ENCODE peak calls at places on chromosomes 13 and 19, in seven cellular contexts. A is hepatocyte, R is neural progenitor cell, X is small intestine, M is mesendoderm, B is breast epithelium, L is WERI-Rb-1. V is an unnamed sample.

GRCh38 chr19:11480081-11480926 is 542 bp downstream of the ELAVL3 start:
- DNase-seq in A (no peak), R (no peak), X (no peak), M (no peak), B (no peak), L (no peak), V (peak)

GRCh38 chr19:8238251-8238650 is 29.1 kb downstream of the CERS4 start:
- DNase-seq in A (no peak), R (peak), X (no peak), M (no peak), B (no peak), L (peak), V (no peak)

GRCh38 chr19:392375-392970 is 16.5 kb downstream of the C2CD4C start:
- DNase-seq in A (no peak), R (no peak), X (no peak), M (no peak), B (no peak), L (no peak), V (no peak)

GRCh38 chr19:15445227-15445605 is 4.5 kb downstream of the WIZ start:
- DNase-seq in A (no peak), R (no peak), X (no peak), M (no peak), B (no peak), L (no peak), V (no peak)

GRCh38 chr13:99577934-99578917 is 77.0 kb downstream of the TM9SF2 start:
- DNase-seq in A (no peak), R (no peak), X (peak), M (peak), B (no peak), L (no peak), V (no peak)

GRCh38 chr13:98206946-98207345 is 29.9 kb upstream of the RNF113B start:
- DNase-seq in A (no peak), R (no peak), X (peak), M (no peak), B (no peak), L (no peak), V (no peak)

GRCh38 chr19:17519967-17520366 is 8.5 kb downstream of the PGLS start:
- DNase-seq in A (no peak), R (no peak), X (no peak), M (no peak), B (no peak), L (no peak), V (no peak)

GRCh38 chr19:29514525-29515232 is 11.1 kb upstream of the VSTM2B start:
- DNase-seq in A (no peak), R (no peak), X (no peak), M (no peak), B (no peak), L (no peak), V (no peak)

GRCh38 chr13:95300625-95301134 is 571 bp downstream of the ABCC4 start:
- DNase-seq in A (peak), R (peak), X (peak), M (peak), B (no peak), L (peak), V (peak)

GRCh38 chr19:42857544-42857867 is 22.0 kb downstream of the PSG1 start:
- DNase-seq in A (no peak), R (no peak), X (no peak), M (no peak), B (no peak), L (no peak), V (no peak)

GRCh38 chr13:112702983-112703379 is 13.1 kb downstream of the ATP11A start:
- DNase-seq in A (peak), R (no peak), X (no peak), M (no peak), B (no peak), L (peak), V (no peak)

GRCh38 chr19:16518483-16519229 is 22.5 kb downstream of the C19orf44 start:
- DNase-seq in A (no peak), R (no peak), X (no peak), M (no peak), B (no peak), L (no peak), V (no peak)

GRCh38 chr19:19217110-19217509 is 5.4 kb downstream of the NCAN start:
- DNase-seq in A (no peak), R (no peak), X (no peak), M (peak), B (no peak), L (no peak), V (no peak)

GRCh38 chr13:60288569-60288968 is 108.5 kb upstream of the TDRD3 start:
- DNase-seq in A (no peak), R (no peak), X (no peak), M (no peak), B (no peak), L (no peak), V (no peak)

GRCh38 chr19:11176466-11177193 is 20.7 kb downstream of the KANK2 start:
- DNase-seq in A (no peak), R (no peak), X (no peak), M (no peak), B (no peak), L (no peak), V (no peak)

GRCh38 chr13:93455881-93456280 is 229.3 kb downstream of the GPC6 start:
- DNase-seq in A (no peak), R (no peak), X (no peak), M (no peak), B (no peak), L (no peak), V (no peak)

GRCh38 chr13:93227906-93228801 is 1.5 kb downstream of the GPC6 start:
- DNase-seq in A (peak), R (peak), X (no peak), M (peak), B (no peak), L (peak), V (no peak)

GRCh38 chr19:10601999-10602329 is 14.9 kb upstream of the AP1M2 start:
- DNase-seq in A (no peak), R (no peak), X (no peak), M (no peak), B (no peak), L (no peak), V (no peak)

GRCh38 chr19:19119325-19120237 is 18.7 kb downstream of the TMEM161A start:
- DNase-seq in A (no peak), R (no peak), X (no peak), M (no peak), B (no peak), L (no peak), V (no peak)

GRCh38 chr19:8484331-8484894 is 18.0 kb downstream of the PRAM1 start:
- DNase-seq in A (no peak), R (no peak), X (peak), M (no peak), B (no peak), L (no peak), V (no peak)

GRCh38 chr19:38868551-38868950 is 9.5 kb downstream of the RINL start:
- DNase-seq in A (no peak), R (no peak), X (no peak), M (peak), B (no peak), L (no peak), V (no peak)

GRCh38 chr13:43767351-43767901 is 19.3 kb downstream of the ENOX1 start:
- DNase-seq in A (no peak), R (no peak), X (no peak), M (no peak), B (no peak), L (no peak), V (no peak)

GRCh38 chr19:750640-751423 is at the start of gene MISP:
- DNase-seq in A (peak), R (no peak), X (peak), M (no peak), B (no peak), L (no peak), V (no peak)

GRCh38 chr13:94481966-94482365 is 2.5 kb upstream of the DCT start:
- DNase-seq in A (peak), R (no peak), X (peak), M (no peak), B (no peak), L (no peak), V (no peak)

GRCh38 chr13:45255253-45255987 is 54.6 kb upstream of the KCTD4 start:
- DNase-seq in A (peak), R (no peak), X (peak), M (no peak), B (no peak), L (no peak), V (no peak)

GRCh38 chr13:45257638-45258338 is 56.9 kb upstream of the KCTD4 start:
- DNase-seq in A (no peak), R (no peak), X (no peak), M (no peak), B (no peak), L (no peak), V (no peak)

GRCh38 chr13:45256254-45256653 is 55.4 kb upstream of the KCTD4 start:
- DNase-seq in A (no peak), R (no peak), X (peak), M (no peak), B (no peak), L (no peak), V (no peak)

GRCh38 chr13:45258339-45258685 is 57.5 kb upstream of the KCTD4 start:
- DNase-seq in A (no peak), R (no peak), X (peak), M (peak), B (no peak), L (no peak), V (no peak)
- H3K27ac ChIP-seq in A (no peak), R (no peak), X (no peak), M (no peak), B (no peak), L (no peak), V (no peak)

DNA sequence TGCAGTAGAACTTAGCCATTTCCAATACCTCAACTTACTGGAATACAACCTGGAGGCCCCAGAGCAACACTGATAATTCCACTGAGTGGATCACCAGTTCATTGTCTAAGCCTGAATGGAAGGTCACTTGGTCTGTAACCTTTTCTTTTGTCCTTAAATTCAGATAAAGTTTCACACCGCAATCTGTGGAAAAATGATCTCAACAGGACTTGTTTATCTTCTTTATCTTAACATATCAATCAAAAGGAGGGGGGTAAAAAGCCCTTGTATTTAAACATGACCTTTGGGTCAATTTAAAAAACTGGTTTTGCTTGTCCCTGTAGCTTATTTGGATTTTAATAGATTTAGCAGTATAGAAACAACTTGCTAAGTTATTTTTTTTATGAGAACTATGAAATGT is 21.6 kb downstream of the SAE1 start:
- DNase-seq in A (no peak), R (no peak), X (no peak), M (peak), B (no peak), L (no peak), V (no peak)
- H3K27ac ChIP-seq in A (peak), R (peak), X (no peak), M (no peak), B (no peak), L (no peak), V (no peak)

DNA sequence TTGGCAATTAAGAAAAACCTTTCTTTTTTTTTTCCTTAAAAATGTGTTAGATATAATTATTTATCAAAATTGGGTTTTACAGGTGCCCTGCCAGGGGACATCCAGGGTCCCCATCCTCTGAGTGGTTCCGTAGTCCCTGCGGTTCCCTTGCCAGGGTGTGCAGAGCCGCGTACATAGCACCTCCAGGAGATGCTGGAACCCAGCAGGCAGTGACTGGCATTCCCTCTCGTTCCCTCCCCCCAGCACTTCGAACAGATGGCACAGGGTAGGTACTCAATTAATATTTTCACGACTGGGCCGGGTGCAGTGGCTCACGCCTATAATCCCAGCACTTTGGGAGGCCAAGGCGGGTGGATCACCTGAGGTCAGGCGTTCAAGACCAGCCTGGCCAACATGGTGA is 82.0 kb downstream of the COL4A1 start:
- DNase-seq in A (no peak), R (no peak), X (no peak), M (no peak), B (no peak), L (no peak), V (no peak)
- H3K27ac ChIP-seq in A (no peak), R (no peak), X (no peak), M (no peak), B (no peak), L (no peak), V (no peak)

GRCh38 chr19:56840452-56841193 is at the start of the genes PEG3 and ZIM2:
- DNase-seq in A (no peak), R (no peak), X (no peak), M (peak), B (peak), L (peak), V (no peak)
- H3K27ac ChIP-seq in A (no peak), R (no peak), X (no peak), M (peak), B (peak), L (peak), V (peak)

GRCh38 chr19:47373246-47374240 is 24.4 kb downstream of the DHX34 start:
- DNase-seq in A (no peak), R (no peak), X (no peak), M (no peak), B (no peak), L (no peak), V (no peak)

GRCh38 chr19:47371269-47371668 is 22.2 kb downstream of the DHX34 start:
- DNase-seq in A (no peak), R (no peak), X (no peak), M (no peak), B (no peak), L (no peak), V (no peak)

GRCh38 chr19:47374876-47375693 is 26.0 kb downstream of the DHX34 start:
- DNase-seq in A (no peak), R (no peak), X (no peak), M (no peak), B (no peak), L (no peak), V (no peak)

GRCh38 chr19:47372603-47373002 is 23.5 kb downstream of the DHX34 start:
- DNase-seq in A (no peak), R (no peak), X (no peak), M (no peak), B (no peak), L (no peak), V (no peak)

DNA sequence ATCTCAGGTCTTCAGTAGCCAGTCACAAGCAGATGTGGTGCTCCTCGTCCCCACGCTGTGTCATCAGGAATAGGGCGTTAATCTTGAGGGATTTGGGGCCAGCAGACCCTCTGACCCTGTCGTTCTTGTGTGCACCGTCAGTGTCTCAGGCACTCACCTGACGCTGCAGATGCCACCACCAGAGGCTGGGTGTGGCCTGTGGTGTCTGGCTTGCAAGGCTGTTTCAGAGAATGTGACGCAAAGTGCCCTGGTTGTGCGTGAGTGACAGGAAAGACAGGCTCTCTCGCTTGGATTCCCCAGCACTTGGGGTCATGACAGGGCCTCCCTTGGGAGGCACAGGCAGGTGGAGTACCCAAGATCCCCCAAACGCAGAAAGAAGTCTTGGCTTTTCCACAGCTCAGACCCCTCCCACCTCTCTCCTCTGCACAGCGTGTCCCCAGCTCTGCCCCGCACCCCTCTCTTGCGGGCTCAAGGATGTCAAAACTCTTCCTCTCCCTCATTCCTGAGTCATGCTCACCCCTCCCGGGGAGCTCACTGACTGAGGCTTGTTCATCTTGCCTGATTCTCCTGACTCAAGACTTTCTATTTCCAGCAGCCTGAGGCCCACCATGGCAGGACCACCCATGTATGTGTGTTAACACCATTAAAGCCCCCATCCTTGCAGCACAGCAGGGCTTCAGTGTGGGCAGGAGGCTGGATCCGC is 21.0 kb downstream of the DHX34 start:
- DNase-seq in A (peak), R (no peak), X (no peak), M (no peak), B (no peak), L (no peak), V (peak)
- H3K27ac ChIP-seq in A (no peak), R (no peak), X (no peak), M (no peak), B (no peak), L (no peak), V (no peak)

GRCh38 chr19:44303305-44303704 is 1.5 kb downstream of the ZNF235 start:
- DNase-seq in A (no peak), R (no peak), X (no peak), M (peak), B (no peak), L (no peak), V (no peak)

GRCh38 chr19:44306283-44306682 is 1.5 kb upstream of the ZNF235 start:
- DNase-seq in A (no peak), R (no peak), X (no peak), M (no peak), B (no peak), L (no peak), V (no peak)

GRCh38 chr19:44304659-44305193 is at the start of gene ZNF235:
- DNase-seq in A (peak), R (peak), X (peak), M (peak), B (peak), L (peak), V (peak)

GRCh38 chr19:44305457-44305856 is 632 bp upstream of the ZNF235 start:
- DNase-seq in A (no peak), R (no peak), X (no peak), M (no peak), B (no peak), L (no peak), V (no peak)

DNA sequence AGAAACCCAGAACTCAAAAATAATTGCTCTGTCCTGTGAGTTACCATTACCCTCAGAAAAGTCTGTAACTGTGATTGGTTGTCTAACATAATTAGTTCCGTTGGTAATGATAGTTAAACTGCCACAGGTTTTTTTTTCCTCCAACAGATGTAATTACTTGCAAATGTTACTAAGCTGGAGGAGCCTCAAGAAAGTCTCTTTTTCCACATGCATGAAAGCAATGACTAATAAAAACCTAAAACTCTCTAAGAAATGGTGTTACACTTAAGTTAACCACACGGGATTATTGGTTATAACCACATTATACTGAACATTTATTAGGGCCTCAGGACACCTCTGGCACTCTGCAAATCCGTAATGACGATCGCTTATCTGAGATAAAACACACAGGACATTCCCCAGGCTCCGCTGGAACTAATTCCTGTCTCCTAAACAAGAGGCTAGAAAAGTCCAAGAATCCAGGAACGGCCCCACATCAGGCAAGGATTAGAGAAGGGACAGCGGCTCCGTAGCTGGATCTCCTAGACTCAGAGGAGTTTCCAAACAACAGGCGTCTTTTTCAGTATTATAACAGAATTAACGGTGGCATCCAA is 753 bp downstream of the ZNF235 start:
- DNase-seq in A (peak), R (peak), X (peak), M (peak), B (no peak), L (peak), V (peak)
- H3K27ac ChIP-seq in A (peak), R (no peak), X (peak), M (no peak), B (peak), L (no peak), V (no peak)

GRCh38 chr19:48810151-48810550 is 678 bp downstream of the BCAT2 start:
- DNase-seq in A (peak), R (no peak), X (peak), M (no peak), B (no peak), L (no peak), V (peak)

GRCh38 chr19:48815870-48816501 is 5.2 kb upstream of the BCAT2 start:
- DNase-seq in A (peak), R (no peak), X (peak), M (peak), B (no peak), L (peak), V (no peak)

GRCh38 chr19:48814895-48815294 is 4.1 kb upstream of the BCAT2 start:
- DNase-seq in A (no peak), R (no peak), X (no peak), M (peak), B (no peak), L (no peak), V (no peak)

GRCh38 chr19:48813123-48813911 is 2.5 kb upstream of the BCAT2 start:
- DNase-seq in A (peak), R (peak), X (peak), M (peak), B (no peak), L (peak), V (no peak)

DNA sequence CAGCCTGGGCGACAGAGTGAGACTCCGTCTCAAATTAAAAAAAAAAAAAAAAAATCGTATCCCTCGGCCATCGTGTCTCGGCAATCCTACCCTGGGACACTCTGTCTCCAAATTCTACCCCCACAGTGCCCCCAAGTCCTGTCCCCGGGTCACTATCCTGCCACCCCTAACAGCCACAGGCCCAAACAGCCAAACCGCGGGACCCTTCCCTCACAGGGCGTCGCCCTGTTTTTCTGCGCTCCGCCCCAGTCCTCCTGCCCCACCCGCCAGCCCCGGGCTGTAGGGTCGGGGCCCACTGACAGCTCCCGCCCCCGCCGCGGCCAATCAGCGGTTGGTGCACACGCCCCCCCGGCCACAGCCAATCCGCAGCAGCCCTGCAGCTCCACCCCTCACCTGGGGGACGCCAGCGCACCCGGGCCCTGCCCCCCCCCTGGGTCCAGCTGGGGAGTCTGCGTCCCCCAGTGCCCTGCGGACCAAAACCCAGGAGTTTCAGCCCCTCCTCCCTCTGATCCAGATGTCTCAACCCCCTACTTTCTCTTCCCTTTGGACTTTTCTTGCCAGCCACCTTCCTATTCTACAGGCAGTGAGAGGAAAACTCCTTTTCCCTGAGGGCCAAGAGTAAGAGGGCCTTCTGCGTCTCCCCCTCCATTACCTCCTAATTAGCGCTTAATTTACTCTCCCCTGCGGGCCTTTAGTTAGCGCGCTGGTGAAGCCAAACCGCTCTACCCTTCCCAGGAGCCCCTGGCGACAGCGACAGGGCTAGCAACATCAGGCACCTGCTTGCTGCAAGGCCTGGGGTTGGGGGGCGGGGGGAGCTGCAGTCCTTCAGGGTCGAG is 1.5 kb upstream of the BCAT2 start:
- DNase-seq in A (peak), R (peak), X (peak), M (peak), B (peak), L (peak), V (peak)
- H3K27ac ChIP-seq in A (peak), R (peak), X (no peak), M (peak), B (peak), L (no peak), V (peak)